ENCODE peak calls at places on chromosome 19, in six cellular contexts. One of them, this sample, is unnamed.

GRCh38 chr19:55341191-55342043 is 1.7 kb downstream of the KMT5C start:
- DNase-seq in posterior cingulate gyrus: peak; percentile 42
- DNase-seq in GF-D8: no peak
- DNase-seq in mesenteric fat pad: no peak
- DNase-seq in nucleus accumbens: peak; percentile 37
- DNase-seq in T-cell: no peak
- DNase-seq in this sample: peak; percentile 93

GRCh38 chr19:57708641-57709354 is at the start of gene ZNF154:
- DNase-seq in mesenteric fat pad: no peak
- DNase-seq in T-cell: peak; percentile 41
- DNase-seq in nucleus accumbens: peak; percentile 57
- DNase-seq in posterior cingulate gyrus: peak; percentile 66
- DNase-seq in GF-D8: no peak
- DNase-seq in this sample: peak; percentile 94

GRCh38 chr19:19539738-19540703 is 2.0 kb downstream of the CILP2 start:
- DNase-seq in nucleus accumbens: peak; percentile 12
- DNase-seq in T-cell: peak; percentile 61
- DNase-seq in GF-D8: no peak
- DNase-seq in mesenteric fat pad: no peak
- DNase-seq in posterior cingulate gyrus: no peak
- DNase-seq in this sample: peak; percentile 59

GRCh38 chr19:38831142-38831605 is 420 bp downstream of the ECH1 start:
- DNase-seq in posterior cingulate gyrus: peak; percentile 24
- DNase-seq in GF-D8: no peak
- DNase-seq in T-cell: no peak
- DNase-seq in nucleus accumbens: peak; percentile 5
- DNase-seq in mesenteric fat pad: no peak
- DNase-seq in this sample: peak; percentile 56

GRCh38 chr19:46367434-46367833 is 20.5 kb downstream of the PPP5C start:
- DNase-seq in mesenteric fat pad: no peak
- DNase-seq in GF-D8: no peak
- DNase-seq in T-cell: no peak
- DNase-seq in posterior cingulate gyrus: no peak
- DNase-seq in nucleus accumbens: no peak
- DNase-seq in this sample: no peak

GRCh38 chr19:41795031-41795461 is 1.3 kb upstream of the CEACAM3 start:
- DNase-seq in nucleus accumbens: no peak
- DNase-seq in mesenteric fat pad: no peak
- DNase-seq in posterior cingulate gyrus: no peak
- DNase-seq in T-cell: peak; percentile 64
- DNase-seq in GF-D8: no peak
- DNase-seq in this sample: peak; percentile 57

GRCh38 chr19:40687525-40688016 is 2.9 kb downstream of the NUMBL start:
- DNase-seq in nucleus accumbens: no peak
- DNase-seq in mesenteric fat pad: peak; percentile 94
- DNase-seq in posterior cingulate gyrus: no peak
- DNase-seq in T-cell: peak; percentile 43
- DNase-seq in GF-D8: no peak
- DNase-seq in this sample: no peak

GRCh38 chr19:28067882-28068281 is 1145.1 kb downstream of the UQCRFS1 start:
- DNase-seq in posterior cingulate gyrus: no peak
- DNase-seq in GF-D8: no peak
- DNase-seq in T-cell: no peak
- DNase-seq in nucleus accumbens: no peak
- DNase-seq in mesenteric fat pad: no peak
- DNase-seq in this sample: no peak

GRCh38 chr19:9917322-9917721 is 19.0 kb downstream of the OLFM2 start:
- DNase-seq in posterior cingulate gyrus: no peak
- DNase-seq in GF-D8: no peak
- DNase-seq in mesenteric fat pad: no peak
- DNase-seq in nucleus accumbens: no peak
- DNase-seq in T-cell: no peak
- DNase-seq in this sample: peak; percentile 71

GRCh38 chr19:56136362-56136761 is 4.7 kb upstream of the ZNF444 start:
- DNase-seq in T-cell: no peak
- DNase-seq in mesenteric fat pad: no peak
- DNase-seq in posterior cingulate gyrus: no peak
- DNase-seq in GF-D8: no peak
- DNase-seq in nucleus accumbens: no peak
- DNase-seq in this sample: peak; percentile 35

GRCh38 chr19:48858984-48859710 is 9.3 kb downstream of the PLEKHA4 start:
- DNase-seq in posterior cingulate gyrus: no peak
- DNase-seq in mesenteric fat pad: no peak
- DNase-seq in nucleus accumbens: no peak
- DNase-seq in T-cell: peak; percentile 78
- DNase-seq in GF-D8: no peak
- DNase-seq in this sample: no peak

GRCh38 chr19:3363841-3364500 is 2.4 kb upstream of the NFIC start:
- DNase-seq in T-cell: no peak
- DNase-seq in nucleus accumbens: no peak
- DNase-seq in mesenteric fat pad: no peak
- DNase-seq in posterior cingulate gyrus: no peak
- DNase-seq in GF-D8: no peak
- DNase-seq in this sample: no peak

GRCh38 chr19:5951338-5951861 is 26.5 kb downstream of the RANBP3 start:
- DNase-seq in mesenteric fat pad: no peak
- DNase-seq in posterior cingulate gyrus: no peak
- DNase-seq in T-cell: no peak
- DNase-seq in nucleus accumbens: no peak
- DNase-seq in GF-D8: no peak
- DNase-seq in this sample: peak; percentile 61

GRCh38 chr19:11322269-11323024 is 17.0 kb downstream of the RAB3D start:
- DNase-seq in GF-D8: peak; percentile 65
- DNase-seq in nucleus accumbens: no peak
- DNase-seq in T-cell: no peak
- DNase-seq in posterior cingulate gyrus: no peak
- DNase-seq in mesenteric fat pad: no peak
- DNase-seq in this sample: no peak

GRCh38 chr19:52786078-52786463 is 520 bp downstream of the ZNF600 start:
- DNase-seq in GF-D8: no peak
- DNase-seq in mesenteric fat pad: no peak
- DNase-seq in T-cell: no peak
- DNase-seq in posterior cingulate gyrus: no peak
- DNase-seq in nucleus accumbens: no peak
- DNase-seq in this sample: peak; percentile 35

GRCh38 chr19:18651300-18651699 is 14.5 kb downstream of the KLHL26 start:
- DNase-seq in mesenteric fat pad: no peak
- DNase-seq in GF-D8: no peak
- DNase-seq in nucleus accumbens: no peak
- DNase-seq in T-cell: no peak
- DNase-seq in posterior cingulate gyrus: no peak
- DNase-seq in this sample: no peak

This sample was measured in neural progenitor cell.